ENCODE peak calls at places on chromosome X, in six cellular contexts. A is tibial nerve; Z is astrocyte; H is right cardiac atrium; V is esophagus muscularis mucosa; M is CD8-positive, alpha-beta T cell. U is an unnamed sample. For H3K4me1, the result is how much of the 10 kb centered on the place peaks cover.

GRCh38 chrX:110341189-110342035 is 17.2 kb upstream of the RTL9 start:
- DNase-seq in Z (peak), M (no peak), H (no peak), V (no peak), A (no peak), U (no peak)

GRCh38 chrX:121641560-121641959 is 594.1 kb downstream of the GLUD2 start:
- DNase-seq in V (no peak), A (no peak), H (no peak), M (no peak), Z (peak), U (no peak)

GRCh38 chrX:39779952-39780783 is 317.6 kb downstream of the BCOR start:
- DNase-seq in H (no peak), Z (no peak), A (no peak), M (no peak), V (no peak), U (no peak)

GRCh38 chrX:154096140-154097002 is 1.1 kb downstream of the MECP2 start:
- DNase-seq in A (no peak), V (no peak), M (no peak), Z (peak), H (no peak), U (no peak)

GRCh38 chrX:120136128-120136527 is 20.4 kb upstream of the RHOXF1 start:
- DNase-seq in V (no peak), H (no peak), Z (no peak), M (no peak), A (no peak), U (no peak)

GRCh38 chrX:14064632-14065432 is 35.1 kb upstream of the GEMIN8 start:
- DNase-seq in Z (peak), H (no peak), A (no peak), V (no peak), M (no peak), U (no peak)

GRCh38 chrX:42869659-42870476 is 91.9 kb upstream of the PPP1R2C start:
- DNase-seq in Z (no peak), H (no peak), M (no peak), A (no peak), V (no peak), U (peak)

GRCh38 chrX:152074163-152074562 is 64.2 kb downstream of the MAGEA10 start:
- DNase-seq in Z (peak), A (no peak), H (no peak), V (no peak), M (no peak), U (no peak)

GRCh38 chrX:119885554-119886428 is 9.9 kb upstream of the AKAP14 start:
- DNase-seq in H (no peak), V (no peak), A (no peak), Z (no peak), M (no peak), U (peak)

GRCh38 chrX:64202808-64203320 is 2.6 kb downstream of the AMER1 start:
- DNase-seq in V (no peak), A (no peak), Z (peak), H (no peak), M (no peak), U (no peak)

GRCh38 chrX:34401411-34401810 is 255.7 kb downstream of the TMEM47 start:
- DNase-seq in Z (no peak), A (no peak), M (no peak), H (no peak), V (no peak), U (no peak)

GRCh38 chrX:29530520-29530919 is 684.8 kb upstream of the MAGEB2 start:
- DNase-seq in A (no peak), H (no peak), M (no peak), Z (peak), V (no peak), U (no peak)

GRCh38 chrX:36961590-36961989 is 46.6 kb upstream of the FAM47C start:
- DNase-seq in V (no peak), H (no peak), A (no peak), Z (no peak), M (no peak), U (no peak)

GRCh38 chrX:80755174-80755573 is 54.5 kb downstream of the BRWD3 start:
- DNase-seq in M (no peak), A (no peak), V (no peak), H (no peak), Z (no peak), U (no peak)

GRCh38 chrX:128464091-128464490 is 411.9 kb upstream of the ACTRT1 start:
- DNase-seq in Z (peak), M (no peak), H (no peak), A (no peak), V (no peak), U (no peak)

GRCh38 chrX:149950681-149951080 is 12.4 kb upstream of the EOLA2 start:
- DNase-seq in V (no peak), A (peak), M (no peak), Z (peak), H (no peak), U (no peak)

GRCh38 chrX:74383611-74384010 is 37.7 kb upstream of the SLC16A2 start:
- DNase-seq in M (no peak), Z (peak), V (no peak), H (no peak), A (peak), U (no peak)

GRCh38 chrX:10926906-10927305 is 184.2 kb upstream of the HCCS start:
- DNase-seq in Z (peak), A (no peak), H (no peak), M (no peak), V (no peak), U (no peak)

DNA sequence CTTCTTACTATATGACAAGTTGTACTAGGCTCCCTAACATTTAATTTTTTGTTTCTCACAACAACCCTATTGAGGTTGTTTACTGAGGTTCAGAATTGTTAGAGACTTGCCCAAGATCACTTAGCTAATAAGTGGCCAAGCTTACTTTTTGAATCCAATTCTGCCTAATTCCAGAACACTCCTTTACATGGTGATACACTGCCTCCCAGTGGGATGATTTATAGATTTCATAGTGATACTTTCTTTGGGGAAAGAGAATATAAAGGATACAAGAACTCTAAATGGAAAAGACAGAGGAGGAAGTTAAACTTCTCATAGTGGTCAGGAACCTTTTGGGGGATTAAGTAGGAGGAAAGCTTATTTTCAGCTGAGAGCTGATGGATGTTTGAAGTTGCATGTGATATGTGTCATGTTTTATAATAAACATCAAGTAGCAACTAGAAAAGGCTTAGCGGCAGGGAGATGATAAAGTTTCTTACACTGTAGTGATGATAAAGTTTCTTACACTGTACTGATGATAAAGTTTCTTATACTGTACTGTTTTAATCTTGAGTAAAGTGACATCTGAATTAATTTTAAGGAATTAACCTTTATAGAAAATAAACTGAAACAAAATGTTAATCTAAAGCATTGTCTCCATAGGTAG is 15.3 kb downstream of the STAG2 start:
- DNase-seq in V (no peak), H (no peak), A (no peak), Z (no peak), M (no peak), U (no peak)
- H3K4me1 ChIP-seq in V (half or more), H (under half), A (under half), Z (under half), M (under half), U (under half)

DNA sequence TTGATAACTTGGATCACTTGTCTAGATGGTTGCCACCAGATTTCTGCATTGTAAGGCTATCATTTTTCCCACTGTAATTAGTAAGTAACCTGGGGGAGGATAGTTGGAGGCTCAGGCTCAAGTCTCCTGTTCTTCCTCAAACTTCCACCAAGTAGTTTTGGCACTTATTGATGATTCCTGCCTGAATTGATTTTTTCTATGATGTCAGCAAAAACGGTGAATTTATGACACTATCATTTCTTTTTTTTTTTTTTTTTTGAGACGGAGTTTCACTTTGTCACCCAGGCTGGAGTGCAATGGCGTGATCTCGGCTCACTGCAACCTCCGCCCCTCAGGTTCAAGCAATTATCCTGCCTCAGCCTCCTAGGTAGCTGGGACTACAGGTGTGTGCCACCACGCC is 12.4 kb downstream of the TMSB4X start:
- DNase-seq in V (no peak), Z (no peak), H (no peak), A (no peak), M (no peak), U (no peak)
- H3K4me1 ChIP-seq in V (under half), Z (under half), H (under half), A (under half), M (under half), U (half or more)

GRCh38 chrX:24166078-24166477 is 16.5 kb downstream of the ZFX start:
- DNase-seq in H (no peak), A (no peak), V (no peak), Z (no peak), M (no peak), U (no peak)
- H3K4me1 ChIP-seq in H (under half), A (under half), V (half or more), Z (under half), M (under half), U (under half)

GRCh38 chrX:65644621-65645287 is 22.7 kb upstream of the MSN start:
- DNase-seq in H (peak), M (no peak), V (no peak), Z (peak), A (peak), U (no peak)
- H3K4me1 ChIP-seq in H (under half), M (under half), V (under half), Z (under half), A (under half), U (under half)

DNA sequence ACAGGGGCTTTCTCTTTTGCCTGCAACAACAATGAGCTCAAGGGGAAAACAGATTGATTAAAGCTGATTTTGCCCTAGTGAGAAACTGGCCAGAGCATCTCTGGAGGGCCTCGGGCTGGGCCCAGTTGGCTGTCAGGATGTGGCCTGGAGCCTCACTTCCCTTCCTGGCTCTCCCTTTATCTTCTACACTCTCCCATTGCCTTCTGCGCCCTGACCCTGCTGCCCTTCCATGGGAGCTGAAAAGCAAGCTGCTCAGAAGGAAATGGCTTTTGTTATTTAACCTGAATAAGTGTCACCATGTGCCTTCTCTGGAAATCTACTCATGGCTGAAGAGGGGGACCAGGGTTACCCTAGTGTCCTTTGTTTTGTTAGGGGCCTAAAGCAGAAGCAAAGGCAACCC is 43.8 kb downstream of the NHSL2 start:
- DNase-seq in A (no peak), V (no peak), M (no peak), Z (no peak), H (peak), U (no peak)
- H3K4me1 ChIP-seq in A (under half), V (under half), M (under half), Z (under half), H (under half), U (under half)

GRCh38 chrX:31272472-31272775 is 200.6 kb upstream of the FTHL17 start:
- DNase-seq in Z (no peak), A (no peak), H (no peak), V (no peak), M (no peak), U (no peak)
- H3K4me1 ChIP-seq in Z (under half), A (under half), H (under half), V (under half), M (under half), U (under half)

GRCh38 chrX:65702956-65703355 is 35.5 kb downstream of the MSN start:
- DNase-seq in M (no peak), A (no peak), Z (no peak), H (no peak), V (no peak), U (no peak)

GRCh38 chrX:65706041-65706828 is 38.8 kb downstream of the MSN start:
- DNase-seq in V (no peak), A (no peak), Z (peak), H (peak), M (no peak), U (no peak)

GRCh38 chrX:65707153-65707552 is 39.7 kb downstream of the MSN start:
- DNase-seq in A (no peak), H (no peak), Z (no peak), V (no peak), M (no peak), U (no peak)

GRCh38 chrX:65705439-65705838 is 38.0 kb downstream of the MSN start:
- DNase-seq in Z (no peak), H (no peak), A (no peak), M (no peak), V (no peak), U (no peak)
- H3K4me1 ChIP-seq in Z (under half), H (under half), A (under half), M (half or more), V (half or more), U (half or more)

GRCh38 chrX:136691028-136691809 is 43.3 kb downstream of the CD40LG start:
- DNase-seq in H (no peak), A (no peak), Z (peak), V (no peak), M (no peak), U (peak)
- H3K4me1 ChIP-seq in H (under half), A (under half), Z (under half), V (under half), M (half or more), U (half or more)

GRCh38 chrX:118730500-118731247 is 3.3 kb downstream of the IL13RA1 start:
- DNase-seq in A (no peak), V (no peak), M (no peak), H (no peak), Z (peak), U (no peak)

GRCh38 chrX:118724775-118725174 is 2.6 kb upstream of the IL13RA1 start:
- DNase-seq in V (no peak), Z (no peak), M (no peak), A (no peak), H (no peak), U (no peak)

GRCh38 chrX:118726887-118727685 is at the start of gene IL13RA1:
- DNase-seq in Z (peak), M (no peak), A (peak), V (peak), H (peak), U (no peak)

GRCh38 chrX:118729043-118729652 is 1.7 kb downstream of the IL13RA1 start:
- DNase-seq in A (no peak), Z (no peak), V (no peak), M (no peak), H (no peak), U (no peak)

DNA sequence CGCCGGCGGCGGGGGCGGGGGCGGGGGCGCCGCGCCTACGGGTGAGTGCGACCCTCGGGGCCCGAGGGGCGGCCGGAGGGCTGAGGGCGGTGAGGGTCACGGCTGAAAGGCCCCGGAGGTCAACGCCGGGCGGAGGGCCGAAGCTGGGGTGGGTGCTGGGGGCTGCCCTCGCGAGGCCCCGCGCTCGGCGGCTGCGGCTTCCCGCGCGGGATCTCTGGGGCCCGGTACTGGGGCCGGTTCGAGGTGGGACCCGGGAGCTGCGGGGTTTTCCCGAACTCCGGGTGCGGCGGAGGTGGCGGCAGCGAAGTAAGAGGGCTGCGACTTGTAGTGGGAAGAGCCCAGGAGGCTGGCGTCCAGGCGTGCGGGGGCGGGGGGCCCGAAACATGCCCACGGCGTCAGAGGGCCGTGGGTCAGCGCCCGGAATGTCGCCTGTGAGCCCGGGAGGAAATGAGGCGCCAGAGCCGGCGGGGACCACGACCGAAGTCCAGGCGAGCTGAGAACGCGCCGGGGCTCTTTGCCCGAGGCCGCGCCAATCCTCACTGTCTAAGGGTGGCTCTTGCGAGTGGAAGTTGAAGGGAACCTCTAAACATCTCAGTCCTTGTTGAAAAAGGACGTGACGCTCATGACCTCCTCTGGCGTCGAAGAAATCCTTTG is 407 bp downstream of the IL13RA1 start:
- DNase-seq in M (no peak), Z (peak), A (no peak), V (no peak), H (peak), U (peak)
- H3K4me1 ChIP-seq in M (under half), Z (under half), A (under half), V (half or more), H (under half), U (under half)

GRCh38 chrX:15425024-15425423 is 40.8 kb upstream of the VEGFD start:
- DNase-seq in M (no peak), H (no peak), Z (no peak), V (no peak), A (no peak), U (no peak)
- H3K4me1 ChIP-seq in M (under half), H (under half), Z (under half), V (under half), A (under half), U (under half)